ENCODE peak calls at places on chromosomes 1 and 21, in nine cellular contexts. C, W, S, T, B, X, D, M and P are unnamed samples.
A peak's percentile ranks its signal among the peaks of the same experiment; 100 is the strongest.

GRCh38 chr1:113536182-113536780 is 146.0 kb downstream of the MAGI3 start:
- DNase-seq in C (no peak), W (no peak), S (peak; percentile 54), T (no peak), B (peak; percentile 13), X (no peak), D (peak; percentile 66), M (no peak), P (no peak)

GRCh38 chr1:244113532-244114320 is 62.6 kb downstream of the ZBTB18 start:
- DNase-seq in C (no peak), W (no peak), S (peak; percentile 35), T (no peak), B (peak; percentile 96), X (no peak), D (peak; percentile 78), M (no peak), P (no peak)

GRCh38 chr21:17775431-17776126 is 43.6 kb downstream of the C21orf91 start:
- DNase-seq in C (peak; percentile 65), W (no peak), S (no peak), T (no peak), B (no peak), X (no peak), D (no peak), M (no peak), P (peak; percentile 28)

GRCh38 chr1:48681476-48682305 is 95.0 kb downstream of the BEND5 start:
- DNase-seq in C (no peak), W (peak; percentile 34), S (peak; percentile 16), T (no peak), B (peak; percentile 16), X (no peak), D (no peak), M (no peak), P (no peak)

GRCh38 chr1:162536511-162536910 is 25.0 kb upstream of the UAP1 start:
- DNase-seq in C (no peak), W (no peak), S (peak; percentile 31), T (no peak), B (peak; percentile 65), X (no peak), D (peak; percentile 60), M (no peak), P (no peak)

GRCh38 chr1:57321776-57322175 is 102.1 kb downstream of the DAB1 start:
- DNase-seq in C (no peak), W (no peak), S (no peak), T (no peak), B (no peak), X (no peak), D (no peak), M (no peak), P (no peak)

GRCh38 chr1:54936791-54937190 is 43.6 kb upstream of the TMEM61 start:
- DNase-seq in C (no peak), W (no peak), S (no peak), T (no peak), B (no peak), X (no peak), D (no peak), M (no peak), P (no peak)

GRCh38 chr1:166151804-166152203 is 15.0 kb downstream of the FAM78B start:
- DNase-seq in C (no peak), W (no peak), S (no peak), T (no peak), B (no peak), X (no peak), D (no peak), M (no peak), P (no peak)

GRCh38 chr1:161738627-161739287 is 10.8 kb upstream of the DUSP12 start:
- DNase-seq in C (peak; percentile 64), W (no peak), S (peak; percentile 89), T (no peak), B (peak; percentile 81), X (peak; percentile 44), D (peak; percentile 84), M (no peak), P (peak; percentile 89)

GRCh38 chr1:181386340-181386739 is 97.0 kb upstream of the CACNA1E start:
- DNase-seq in C (no peak), W (no peak), S (no peak), T (no peak), B (no peak), X (no peak), D (no peak), M (no peak), P (no peak)

GRCh38 chr1:229392936-229393335 is 41.0 kb downstream of the ACTA1 start:
- DNase-seq in C (no peak), W (no peak), S (no peak), T (no peak), B (no peak), X (no peak), D (no peak), M (no peak), P (no peak)

GRCh38 chr1:47644216-47644581 is 206.4 kb downstream of the FOXD2 start:
- DNase-seq in C (no peak), W (no peak), S (peak; percentile 10), T (no peak), B (no peak), X (no peak), D (no peak), M (no peak), P (no peak)

GRCh38 chr1:154837679-154838171 is 32.4 kb downstream of the KCNN3 start:
- DNase-seq in C (no peak), W (peak; percentile 92), S (peak; percentile 25), T (no peak), B (no peak), X (no peak), D (no peak), M (no peak), P (peak; percentile 95)

GRCh38 chr21:42125571-42126544 is 54.7 kb downstream of the UMODL1 start:
- DNase-seq in C (no peak), W (no peak), S (peak; percentile 43), T (no peak), B (peak; percentile 45), X (peak; percentile 52), D (peak; percentile 56), M (no peak), P (peak; percentile 64)

GRCh38 chr21:34351786-34352241 is 12.0 kb upstream of the KCNE2 start:
- DNase-seq in C (no peak), W (no peak), S (peak; percentile 42), T (no peak), B (peak; percentile 64), X (peak; percentile 76), D (peak; percentile 16), M (no peak), P (peak; percentile 76)

GRCh38 chr1:166738873-166739272 is 100.4 kb upstream of the POGK start:
- DNase-seq in C (no peak), W (no peak), S (no peak), T (no peak), B (no peak), X (no peak), D (no peak), M (no peak), P (no peak)

GRCh38 chr1:109475261-109475660 is 8.4 kb upstream of the ATXN7L2 start:
- DNase-seq in C (no peak), W (no peak), S (no peak), T (no peak), B (no peak), X (no peak), D (no peak), M (no peak), P (no peak)

GRCh38 chr1:111990878-111991760 is 1.7 kb upstream of the KCND3 start:
- DNase-seq in C (no peak), W (peak; percentile 76), S (peak; percentile 33), T (no peak), B (peak; percentile 39), X (peak; percentile 80), D (peak; percentile 29), M (peak; percentile 23), P (peak; percentile 1)